ENCODE peak calls at places on chromosome 1, in seven cellular contexts. C is neuronal stem cell; M is CD4-positive, alpha-beta T cell; N is stimulated activated naive CD4-positive, alpha-beta T cell; O is cerebellum; E is AG10803; A is activated naive CD4-positive, alpha-beta T cell treated with anti-CD3 and anti-CD28 coated beads, Interleukin-2, amount 10 ng/mL, durations not matched to agents 7 days and 5 days. G is an unnamed sample.
A peak's percentile ranks its signal among the peaks of the same experiment; 100 is the strongest.

GRCh38 chr1:116289219-116289618 is 83.8 kb upstream of the ATP1A1 start:
- DNase-seq in C (no peak), M (no peak), N (no peak), O (no peak), E (peak; percentile 22), A (no peak), G (no peak)

GRCh38 chr1:173416034-173416433 is 61.1 kb upstream of the PRDX6 start:
- DNase-seq in C (no peak), M (no peak), N (no peak), O (no peak), E (no peak), A (no peak), G (no peak)

GRCh38 chr1:1399870-1400575 is 888 bp upstream of the CCNL2 start:
- DNase-seq in C (no peak), M (no peak), N (no peak), O (no peak), E (peak; percentile 20), A (peak; percentile 34), G (no peak)

GRCh38 chr1:117059334-117059677 is 820 bp upstream of the TTF2 start:
- DNase-seq in C (no peak), M (peak; percentile 60), N (peak; percentile 51), O (peak; percentile 6), E (no peak), A (peak; percentile 84), G (peak; percentile 65)

GRCh38 chr1:115706774-115707425 is 61.6 kb downstream of the CASQ2 start:
- DNase-seq in C (peak; percentile 64), M (no peak), N (no peak), O (no peak), E (peak; percentile 54), A (no peak), G (no peak)

GRCh38 chr1:167635233-167635648 is 5.2 kb downstream of the RCSD1 start:
- DNase-seq in C (peak; percentile 36), M (no peak), N (no peak), O (no peak), E (no peak), A (no peak), G (no peak)

GRCh38 chr1:68293609-68294353 is 61.5 kb upstream of the WLS start:
- DNase-seq in C (peak; percentile 95), M (no peak), N (no peak), O (no peak), E (peak; percentile 56), A (no peak), G (no peak)

GRCh38 chr1:22344851-22345560 is 106.6 kb upstream of the ZBTB40 start:
- DNase-seq in C (no peak), M (no peak), N (no peak), O (no peak), E (no peak), A (no peak), G (no peak)

GRCh38 chr1:248752981-248753525 is 2.5 kb downstream of the LYPD8 start:
- DNase-seq in C (no peak), M (no peak), N (no peak), O (no peak), E (no peak), A (no peak), G (no peak)

GRCh38 chr1:172708452-172708851 is 49.5 kb downstream of the FASLG start:
- DNase-seq in C (no peak), M (peak; percentile 19), N (no peak), O (no peak), E (no peak), A (peak; percentile 49), G (peak; percentile 31)

GRCh38 chr1:209363112-209363511 is 220.4 kb upstream of the CAMK1G start:
- DNase-seq in C (no peak), M (no peak), N (no peak), O (peak; percentile 77), E (no peak), A (no peak), G (no peak)

GRCh38 chr1:206469933-206470691 is at the start of gene IKBKE:
- DNase-seq in C (no peak), M (peak; percentile 32), N (peak; percentile 17), O (no peak), E (peak; percentile 62), A (peak; percentile 75), G (peak; percentile 37)

GRCh38 chr1:3577300-3577699 is 34.0 kb downstream of the MEGF6 start:
- DNase-seq in C (no peak), M (no peak), N (no peak), O (peak; percentile 55), E (no peak), A (no peak), G (no peak)

GRCh38 chr1:70353641-70354331 is 736 bp downstream of the ANKRD13C start:
- DNase-seq in C (no peak), M (no peak), N (peak; percentile 22), O (no peak), E (peak; percentile 78), A (peak; percentile 51), G (no peak)

GRCh38 chr1:24027838-24028468 is 47.8 kb upstream of the SRSF10 start:
- DNase-seq in C (no peak), M (no peak), N (no peak), O (no peak), E (peak; percentile 69), A (no peak), G (no peak)